ENCODE peak calls at places on chromosomes 13 and 19, in seven cellular contexts. K is NB4; W is NCI-H345; U is EL; R is activated CD8-positive, alpha-beta memory T cell treated with anti-CD3 and anti-CD28 coated beads, Interleukin-2, amount 50 U/mL, for 48 hours; G is osteoblast; A is RWPE1. B is an unnamed sample.

GRCh38 chr13:91181892-91182291 is 165.6 kb upstream of the MIR17HG start:
- DNase-seq in R (no peak), K (no peak), U (no peak), W (no peak), A (no peak), G (no peak), B (no peak)

GRCh38 chr19:12733369-12733896 is 1.1 kb downstream of the TRIR start:
- DNase-seq in G (peak), U (peak), A (peak), K (peak), R (peak), W (no peak), B (peak)

GRCh38 chr19:36009220-36009619 is 607 bp upstream of the SYNE4 start:
- DNase-seq in W (peak), G (peak), R (peak), K (peak), A (peak), U (peak), B (peak)

GRCh38 chr13:80962855-80963254 is 621.9 kb upstream of the SPRY2 start:
- DNase-seq in G (no peak), U (no peak), K (no peak), R (no peak), A (no peak), W (no peak), B (no peak)

GRCh38 chr19:1837625-1838105 is 10.6 kb downstream of the REXO1 start:
- DNase-seq in R (peak), K (no peak), G (peak), W (peak), U (peak), A (peak), B (peak)

GRCh38 chr13:49622174-49622946 is 5.9 kb upstream of the ARL11 start:
- DNase-seq in R (no peak), G (no peak), K (no peak), U (no peak), A (no peak), W (no peak), B (no peak)

GRCh38 chr13:40221460-40222201 is 444.8 kb downstream of the FOXO1 start:
- DNase-seq in R (no peak), G (no peak), K (peak), U (peak), W (no peak), A (no peak), B (no peak)

GRCh38 chr19:3516675-3517207 is 10.6 kb downstream of the FZR1 start:
- DNase-seq in W (peak), K (no peak), G (no peak), R (no peak), U (no peak), A (no peak), B (no peak)